ENCODE peak calls at places on chromosomes 5 and 9, in six cellular contexts. B is astrocyte of the spinal cord; K is activated T-cell treated with anti-CD3 and anti-CD28 coated beads, Interleukin-2, amount 50 U/mL, for 72 hours; U is KBM-7; I is stimulated activated CD4-positive, alpha-beta T cell treated with anti-CD3 and anti-CD28 coated beads, Interleukin-15, amount 100 ng/mL, for 48 hours; P is HuH-7. S is an unnamed sample.

GRCh38 chr5:132674671-132675506 is 1.1 kb downstream of the IL4 start:
- DNase-seq in B (peak; percentile 96), K (peak; percentile 35), U (peak; percentile 14), I (no peak), P (no peak), S (no peak)

GRCh38 chr9:20552874-20553624 is 69.2 kb downstream of the MLLT3 start:
- DNase-seq in B (peak; percentile 36), K (no peak), U (peak; percentile 19), I (no peak), P (no peak), S (no peak)

GRCh38 chr5:113693621-113694130 is 180.2 kb downstream of the YTHDC2 start:
- DNase-seq in B (no peak), K (no peak), U (no peak), I (no peak), P (no peak), S (no peak)

GRCh38 chr9:123654218-123654617 is 275.7 kb downstream of the DENND1A start:
- DNase-seq in B (no peak), K (no peak), U (no peak), I (no peak), P (no peak), S (no peak)

GRCh38 chr5:446066-446725 is 3.2 kb downstream of the EXOC3 start:
- DNase-seq in B (no peak), K (no peak), U (no peak), I (no peak), P (no peak), S (no peak)

GRCh38 chr9:117662651-117663050 is 41.6 kb upstream of the TLR4 start:
- DNase-seq in B (no peak), K (no peak), U (no peak), I (no peak), P (no peak), S (no peak)

GRCh38 chr5:108728566-108729305 is 19.0 kb upstream of the FER start:
- DNase-seq in B (no peak), K (peak; percentile 24), U (no peak), I (no peak), P (no peak), S (no peak)

GRCh38 chr5:148353634-148354033 is 18.3 kb downstream of the SPINK9 start:
- DNase-seq in B (no peak), K (no peak), U (no peak), I (no peak), P (no peak), S (no peak)

GRCh38 chr9:84303061-84303460 is 37.5 kb downstream of the SLC28A3 start:
- DNase-seq in B (no peak), K (no peak), U (no peak), I (no peak), P (no peak), S (no peak)

GRCh38 chr5:125196479-125197183 is 450.2 kb upstream of the ZNF608 start:
- DNase-seq in B (no peak), K (no peak), U (no peak), I (no peak), P (no peak), S (no peak)

GRCh38 chr9:23434654-23435053 is 391.4 kb downstream of the ELAVL2 start:
- DNase-seq in B (no peak), K (no peak), U (no peak), I (no peak), P (no peak), S (no peak)

GRCh38 chr5:158387499-158387898 is 528.6 kb upstream of the CLINT1 start:
- DNase-seq in B (no peak), K (no peak), U (no peak), I (no peak), P (no peak), S (no peak)

GRCh38 chr5:97065475-97065874 is 76.9 kb downstream of the LIX1 start:
- DNase-seq in B (no peak), K (no peak), U (no peak), I (no peak), P (no peak), S (no peak)

GRCh38 chr9:77764894-77765780 is 117.0 kb upstream of the GNA14 start:
- DNase-seq in B (peak; percentile 75), K (no peak), U (peak; percentile 55), I (no peak), P (no peak), S (no peak)

GRCh38 chr5:140357731-140358093 is 2.3 kb upstream of the SLC4A9 start:
- DNase-seq in B (peak; percentile 86), K (peak; percentile 83), U (peak; percentile 90), I (peak; percentile 65), P (peak; percentile 81), S (peak; percentile 61)